ENCODE peak calls at places on chromosome 13, in five cellular contexts. Y is tibial artery, N is IMR-90, R is D721Med, P is AG09309. K is an unnamed sample.

GRCh38 chr13:51764184-51765141 is 39.5 kb downstream of the DHRS12 start:
- DNase-seq in Y (peak), N (peak), R (no peak), P (peak), K (peak)

GRCh38 chr13:50989476-50989875 is 79.9 kb downstream of the RNASEH2B start:
- DNase-seq in Y (no peak), N (no peak), R (no peak), P (no peak), K (no peak)

GRCh38 chr13:105991622-105992254 is 543.7 kb downstream of the EFNB2 start:
- DNase-seq in Y (no peak), N (peak), R (no peak), P (peak), K (no peak)

GRCh38 chr13:20045946-20046548 is 87.5 kb downstream of the ZMYM2 start:
- DNase-seq in Y (no peak), N (no peak), R (no peak), P (no peak), K (no peak)

GRCh38 chr13:52652980-52653303 is 306 bp downstream of the SUGT1 start:
- DNase-seq in Y (no peak), N (no peak), R (no peak), P (no peak), K (no peak)

GRCh38 chr13:53439439-53440225 is 411.0 kb downstream of the OLFM4 start:
- DNase-seq in Y (no peak), N (no peak), R (no peak), P (no peak), K (no peak)

GRCh38 chr13:90690458-90691063 is 656.9 kb upstream of the MIR17HG start:
- DNase-seq in Y (no peak), N (peak), R (no peak), P (peak), K (no peak)

GRCh38 chr13:32267836-32268439 is 47.2 kb downstream of the ZAR1L start:
- DNase-seq in Y (no peak), N (no peak), R (no peak), P (no peak), K (no peak)

GRCh38 chr13:31947105-31947504 is 84.5 kb upstream of the FRY start:
- DNase-seq in Y (no peak), N (no peak), R (no peak), P (no peak), K (no peak)

GRCh38 chr13:20340136-20340758 is 108.1 kb upstream of the GJB6 start:
- DNase-seq in Y (no peak), N (no peak), R (no peak), P (peak), K (no peak)

GRCh38 chr13:29543230-29544215 is 52.0 kb downstream of the SLC7A1 start:
- DNase-seq in Y (no peak), N (peak), R (no peak), P (no peak), K (peak)

GRCh38 chr13:41942462-41943094 is 18.3 kb downstream of the VWA8 start:
- DNase-seq in Y (no peak), N (peak), R (no peak), P (no peak), K (no peak)

GRCh38 chr13:52968074-52968700 is 60.4 kb upstream of the OLFM4 start:
- DNase-seq in Y (peak), N (peak), R (peak), P (peak), K (peak)

GRCh38 chr13:79423801-79424642 is 18.0 kb upstream of the RBM26 start:
- DNase-seq in Y (no peak), N (peak), R (no peak), P (no peak), K (peak)

GRCh38 chr13:60583196-60583908 is 186.3 kb downstream of the TDRD3 start:
- DNase-seq in Y (no peak), N (peak), R (no peak), P (peak), K (no peak)

GRCh38 chr13:26299168-26299788 is 45.3 kb downstream of the CDK8 start:
- DNase-seq in Y (no peak), N (peak), R (no peak), P (no peak), K (no peak)

GRCh38 chr13:53250272-53250875 is 221.8 kb downstream of the OLFM4 start:
- DNase-seq in Y (no peak), N (peak), R (no peak), P (peak), K (peak)

GRCh38 chr13:56317839-56318238 is 822.9 kb upstream of the PRR20A start:
- DNase-seq in Y (no peak), N (no peak), R (no peak), P (no peak), K (no peak)

GRCh38 chr13:110474713-110475112 is 86.8 kb downstream of the RAB20 start:
- DNase-seq in Y (no peak), N (peak), R (no peak), P (no peak), K (no peak)

GRCh38 chr13:51636349-51636890 is 52.2 kb downstream of the WDFY2 start:
- DNase-seq in Y (no peak), N (no peak), R (no peak), P (no peak), K (no peak)

GRCh38 chr13:107069107-107069776 is 501.3 kb upstream of the ARGLU1 start:
- DNase-seq in Y (no peak), N (peak), R (no peak), P (no peak), K (no peak)

DNA sequence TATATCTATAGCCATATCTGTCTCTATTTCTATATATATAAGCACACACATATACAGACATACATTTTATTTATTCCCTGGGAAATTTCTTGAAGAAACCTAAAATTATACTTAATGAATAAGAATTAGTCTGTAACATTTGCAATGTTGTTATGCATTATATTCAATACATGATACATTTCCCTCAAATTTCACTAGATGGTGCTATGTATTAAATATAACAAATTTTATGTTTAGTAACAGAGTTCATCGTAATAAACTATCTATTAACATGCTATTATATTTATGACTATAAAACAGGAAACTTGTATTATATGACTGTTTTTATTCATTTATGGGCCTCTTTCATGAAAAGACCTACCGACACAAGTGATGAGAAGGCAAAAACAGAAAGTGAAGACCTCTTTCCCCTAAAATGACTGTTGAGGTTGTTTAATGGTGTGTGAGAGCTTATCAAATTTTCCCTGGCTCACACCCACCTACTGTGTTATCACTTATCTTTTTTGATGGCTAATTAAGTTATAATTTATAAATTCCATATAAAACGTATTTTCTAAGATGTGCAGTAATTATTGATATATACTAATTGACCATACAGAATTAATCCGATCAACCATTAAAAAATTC is 881.9 kb downstream of the SLITRK6 start:
- DNase-seq in Y (no peak), N (peak), R (no peak), P (no peak), K (no peak)
- TF ChIP-seq CTCF in Y (no peak), N (peak), R (peak), P (no peak), K (no peak)

GRCh38 chr13:81488021-81488420 is 1147.1 kb upstream of the SPRY2 start:
- DNase-seq in Y (no peak), N (no peak), R (no peak), P (no peak), K (no peak)

GRCh38 chr13:81493144-81493543 is 1152.2 kb upstream of the SPRY2 start:
- DNase-seq in Y (no peak), N (no peak), R (no peak), P (no peak), K (no peak)

GRCh38 chr13:81487151-81487550 is 1146.2 kb upstream of the SPRY2 start:
- DNase-seq in Y (no peak), N (no peak), R (no peak), P (no peak), K (peak)
- TF ChIP-seq CTCF in Y (no peak), N (no peak), R (peak), P (no peak), K (peak)

GRCh38 chr13:45362939-45363338 is 22.0 kb upstream of the TPT1 start:
- DNase-seq in Y (no peak), N (no peak), R (no peak), P (no peak), K (no peak)
- TF ChIP-seq CTCF in Y (no peak), N (no peak), R (no peak), P (no peak), K (peak)

GRCh38 chr13:72781461-72782439 is at the start of the genes DIS3 and PIBF1:
- DNase-seq in Y (peak), N (peak), R (peak), P (peak), K (peak)
- TF ChIP-seq CTCF in Y (no peak), N (no peak), R (no peak), P (no peak), K (peak)

DNA sequence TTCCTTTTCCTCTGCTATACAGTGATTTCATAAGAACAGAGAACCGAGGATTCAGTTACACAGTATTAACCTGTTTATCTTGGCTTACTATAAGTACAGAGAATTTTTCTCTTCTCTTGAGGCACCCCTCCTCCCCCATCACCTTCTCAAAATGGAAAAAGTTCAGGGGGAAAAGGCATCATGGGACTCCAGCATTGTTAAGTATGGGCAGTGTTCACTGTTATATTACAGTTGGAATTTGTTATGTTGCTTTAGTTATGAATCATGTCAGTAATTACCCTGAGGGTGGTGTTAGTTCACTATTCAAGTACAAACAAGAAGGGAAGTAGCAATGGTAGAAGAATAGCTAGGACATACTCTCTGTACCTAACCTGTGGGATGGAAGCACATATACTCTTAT is 12.1 kb downstream of the LPAR6 start:
- DNase-seq in Y (no peak), N (peak), R (no peak), P (peak), K (no peak)
- TF ChIP-seq CTCF in Y (no peak), N (no peak), R (no peak), P (no peak), K (no peak)

GRCh38 chr13:62358646-62358932 is 942.9 kb upstream of the PCDH20 start:
- DNase-seq in Y (no peak), N (no peak), R (no peak), P (no peak), K (no peak)

GRCh38 chr13:62356977-62357376 is 941.3 kb upstream of the PCDH20 start:
- DNase-seq in Y (no peak), N (peak), R (no peak), P (no peak), K (no peak)

GRCh38 chr13:62360609-62361008 is 945.0 kb upstream of the PCDH20 start:
- DNase-seq in Y (no peak), N (no peak), R (no peak), P (no peak), K (no peak)

DNA sequence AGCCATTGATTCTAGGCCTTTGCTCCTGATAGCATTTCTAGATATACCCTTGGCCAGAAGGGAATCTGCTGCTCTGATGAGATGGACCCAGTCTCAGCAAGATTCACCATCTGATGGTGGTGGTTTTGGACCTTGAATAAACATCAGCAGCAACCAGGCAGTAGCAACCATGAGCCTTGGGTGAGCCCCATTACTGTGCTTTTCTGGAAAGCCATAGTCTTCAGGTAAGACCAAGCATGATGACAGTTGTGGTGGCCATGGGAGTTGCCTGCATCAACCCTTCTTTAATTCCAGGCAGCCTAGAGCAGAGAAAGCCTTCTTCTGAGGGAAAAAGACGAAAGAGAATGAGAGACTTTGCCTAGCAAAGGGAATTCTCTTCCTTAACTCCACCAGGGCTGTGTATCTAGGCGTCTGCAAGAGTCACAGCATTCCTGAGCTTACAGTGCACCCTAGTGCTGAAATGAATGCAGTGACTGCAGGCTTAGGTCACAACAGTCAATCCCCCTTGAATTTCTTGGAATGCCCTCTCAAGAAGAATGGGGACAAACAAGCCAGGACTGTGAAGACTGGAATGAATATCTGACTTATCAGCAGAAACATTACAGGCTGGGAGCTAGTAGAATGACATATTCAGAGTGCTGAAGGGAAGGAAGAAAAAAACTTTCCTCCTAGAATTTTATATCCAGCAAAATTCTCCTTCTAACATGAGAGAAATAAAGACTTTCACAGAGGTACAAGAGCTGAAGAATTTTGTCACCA is 942.4 kb upstream of the PCDH20 start:
- DNase-seq in Y (no peak), N (peak), R (no peak), P (no peak), K (peak)
- TF ChIP-seq CTCF in Y (no peak), N (peak), R (peak), P (no peak), K (peak)

GRCh38 chr13:96792188-96792587 is 202.1 kb downstream of the OXGR1 start:
- DNase-seq in Y (no peak), N (no peak), R (no peak), P (no peak), K (no peak)
- TF ChIP-seq CTCF in Y (no peak), N (no peak), R (no peak), P (no peak), K (no peak)

GRCh38 chr13:101474419-101474957 is 22.0 kb downstream of the ITGBL1 start:
- DNase-seq in Y (peak), N (peak), R (no peak), P (peak), K (peak)
- TF ChIP-seq CTCF in Y (peak), N (peak), R (no peak), P (peak), K (peak)